ENCODE peak calls at places on chromosomes 5 and 9, in five cellular contexts. A is GM23248, B is keratinocyte, E is fibroblast of lung, D is K562. W is an unnamed sample.
A peak's percentile ranks its signal among the peaks of the same experiment; 100 is the strongest.

GRCh38 chr9:97441729-97442128 is 29.8 kb downstream of the TDRD7 start:
- DNase-seq in A (no peak), B (no peak), E (peak; percentile 9), D (no peak), W (no peak)

GRCh38 chr9:18795947-18796705 is 236.9 kb downstream of the SAXO1 start:
- DNase-seq in A (peak; percentile 82), B (no peak), E (peak; percentile 98), D (no peak), W (no peak)

GRCh38 chr5:55102345-55102744 is at the start of gene GZMA:
- DNase-seq in A (no peak), B (no peak), E (no peak), D (no peak), W (no peak)

GRCh38 chr5:66897355-66897754 is 299.2 kb downstream of the CD180 start:
- DNase-seq in A (no peak), B (no peak), E (no peak), D (no peak), W (no peak)

GRCh38 chr5:120540097-120540496 is 76.0 kb downstream of the PRR16 start:
- DNase-seq in A (no peak), B (no peak), E (no peak), D (no peak), W (no peak)

GRCh38 chr9:134333234-134333873 is 7.1 kb downstream of the RXRA start:
- DNase-seq in A (peak; percentile 46), B (no peak), E (no peak), D (no peak), W (no peak)

GRCh38 chr9:99296375-99296951 is 74.4 kb downstream of the SEC61B start:
- DNase-seq in A (peak; percentile 21), B (no peak), E (no peak), D (no peak), W (no peak)

GRCh38 chr9:127754761-127755557 is 19.9 kb upstream of the TOR2A start:
- DNase-seq in A (no peak), B (no peak), E (no peak), D (no peak), W (peak; percentile 77)

GRCh38 chr9:15205632-15206243 is 101.3 kb downstream of the TTC39B start:
- DNase-seq in A (no peak), B (no peak), E (peak; percentile 30), D (no peak), W (no peak)

GRCh38 chr9:92738661-92739081 is 26.0 kb downstream of the BICD2 start:
- DNase-seq in A (peak; percentile 47), B (peak; percentile 67), E (peak; percentile 84), D (no peak), W (no peak)

GRCh38 chr5:117433841-117434240 is 859.2 kb upstream of the SEMA6A start:
- DNase-seq in A (no peak), B (no peak), E (no peak), D (no peak), W (no peak)

GRCh38 chr9:21506910-21507795 is 25.0 kb upstream of the IFNE start:
- DNase-seq in A (peak; percentile 92), B (no peak), E (peak; percentile 92), D (no peak), W (no peak)

DNA sequence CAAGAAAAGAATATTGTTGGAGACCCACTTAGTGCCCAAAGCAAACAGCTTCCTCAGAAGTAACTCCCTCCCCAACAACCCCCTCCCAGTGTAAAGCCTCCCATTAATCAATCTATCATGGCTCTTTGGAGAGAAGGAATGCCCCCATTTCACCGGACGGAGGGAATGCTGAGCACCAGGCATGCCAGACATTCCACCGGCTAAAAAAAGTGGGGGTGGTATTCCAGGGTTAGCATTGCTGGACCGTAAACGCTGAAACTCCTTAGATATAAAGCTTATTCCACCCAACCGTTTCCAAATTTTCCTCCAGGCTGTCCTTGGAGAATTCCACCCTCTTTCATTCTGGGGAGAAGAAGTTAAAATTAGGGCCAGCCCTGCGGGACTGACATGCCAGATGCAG is 363 bp upstream of the MAMDC2 start:
- DNase-seq in A (no peak), B (no peak), E (peak; percentile 43), D (no peak), W (peak; percentile 79)
- H3K9ac ChIP-seq in A (no peak overlapping the region), B (peak overlapping the region; percentile 65), E (no peak overlapping the region), D (no peak overlapping the region), W (no peak overlapping the region)

GRCh38 chr9:136738960-136739359 is 3.8 kb downstream of the LCN10 start:
- DNase-seq in A (no peak), B (no peak), E (no peak), D (no peak), W (no peak)

GRCh38 chr9:136740971-136741884 is 1.5 kb downstream of the LCN10 start:
- DNase-seq in A (peak; percentile 43), B (no peak), E (no peak), D (no peak), W (no peak)

GRCh38 chr9:136740069-136740468 is 2.7 kb downstream of the LCN10 start:
- DNase-seq in A (no peak), B (no peak), E (no peak), D (no peak), W (no peak)

GRCh38 chr9:136739509-136739908 is 3.2 kb downstream of the LCN10 start:
- DNase-seq in A (no peak), B (no peak), E (no peak), D (no peak), W (no peak)

DNA sequence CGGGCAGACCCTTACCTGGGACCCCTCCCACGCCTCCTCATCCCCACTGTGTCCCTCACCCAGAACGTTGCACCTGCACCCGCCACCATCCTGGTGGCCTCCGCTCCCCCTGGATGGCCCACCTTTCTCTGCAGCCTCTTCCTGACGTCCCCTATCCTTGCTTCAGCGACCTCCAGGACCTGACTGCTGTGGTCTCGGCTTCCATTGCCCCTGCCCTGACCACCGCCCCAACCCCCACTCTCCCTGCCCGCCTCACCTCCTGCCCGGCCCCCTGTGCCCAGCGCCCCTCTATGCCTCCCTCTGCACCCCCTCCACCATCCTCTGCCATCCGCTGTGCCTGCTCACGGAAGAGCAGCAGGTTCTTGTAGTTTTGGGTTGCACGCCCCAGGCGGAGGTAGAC is 2.2 kb downstream of the LCN10 start:
- DNase-seq in A (no peak), B (no peak), E (no peak), D (no peak), W (no peak)
- H3K9ac ChIP-seq in A (no peak overlapping the region), B (no peak overlapping the region), E (no peak overlapping the region), D (peak overlapping the region; percentile 28), W (no peak overlapping the region)

DNA sequence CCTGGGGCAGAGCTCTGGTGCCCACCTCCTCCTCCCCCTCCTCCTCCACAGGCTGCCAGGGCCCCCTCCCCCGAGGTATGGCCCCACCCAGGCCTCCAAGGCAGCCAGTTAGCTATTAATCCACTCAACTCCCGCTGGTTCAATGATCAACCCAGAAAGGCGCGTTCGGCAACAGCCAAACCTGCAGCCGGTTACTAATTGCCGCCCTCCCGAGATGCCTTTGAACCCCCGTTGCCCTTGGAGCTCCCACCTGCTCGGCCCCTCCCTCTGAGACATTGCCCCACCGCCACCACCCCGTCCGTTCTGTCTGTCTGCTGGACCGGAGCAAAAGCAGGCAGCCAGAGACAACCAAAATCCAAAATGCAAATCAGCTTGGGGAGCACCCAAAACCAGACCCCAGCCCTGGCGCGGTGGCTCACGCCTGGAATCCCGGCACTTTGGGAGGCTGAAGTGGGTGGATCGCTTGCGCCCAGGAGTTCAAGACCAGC is 25.8 kb downstream of the NOTCH1 start:
- DNase-seq in A (no peak), B (no peak), E (no peak), D (no peak), W (no peak)
- H3K9ac ChIP-seq in A (no peak overlapping the region), B (no peak overlapping the region), E (no peak overlapping the region), D (peak overlapping the region; percentile 35), W (peak overlapping the region; percentile 60)

GRCh38 chr5:123098767-123099513 is 9.9 kb downstream of the PRDM6 start:
- DNase-seq in A (no peak), B (no peak), E (peak; percentile 18), D (no peak), W (no peak)
- H3K9ac ChIP-seq in A (no peak overlapping the region), B (no peak overlapping the region), E (peak overlapping the region; percentile 35), D (no peak overlapping the region), W (no peak overlapping the region)

GRCh38 chr5:159915913-159916840 is at the start of gene ADRA1B:
- DNase-seq in A (peak; percentile 89), B (no peak), E (peak; percentile 63), D (peak; percentile 21), W (peak; percentile 74)
- H3K9ac ChIP-seq in A (peak within 1 kb of the TSS; percentile 63), B (peak within 1 kb of the TSS; percentile 52), E (peak within 1 kb of the TSS; percentile 36), D (no peak within 1 kb of the TSS), W (peak within 1 kb of the TSS; percentile 24)

W was measured in neuronal stem cell.